ENCODE peak calls at places on chromosomes 7 and 10, in five cellular contexts. One of them, this sample, is unnamed.

GRCh38 chr7:117402109-117402508 is 25.2 kb downstream of the ASZ1 start:
- DNase-seq in NCI-H1092: no peak
- DNase-seq in C1 segment of cervical spinal cord: no peak
- DNase-seq in substantia nigra: no peak
- DNase-seq in stimulated activated CD4-positive, alpha-beta T cell treated with anti-CD3 and anti-CD28 coated beads, Interleukin-4, amount 100 ng/mL, for 4 hours: no peak
- DNase-seq in this sample: no peak

GRCh38 chr7:139681463-139681755 is 96.4 kb downstream of the HIPK2 start:
- DNase-seq in NCI-H1092: no peak
- DNase-seq in C1 segment of cervical spinal cord: no peak
- DNase-seq in substantia nigra: no peak
- DNase-seq in stimulated activated CD4-positive, alpha-beta T cell treated with anti-CD3 and anti-CD28 coated beads, Interleukin-4, amount 100 ng/mL, for 4 hours: no peak
- DNase-seq in this sample: no peak

GRCh38 chr7:101733713-101734475 is 83.5 kb upstream of the CUX1 start:
- DNase-seq in NCI-H1092: no peak
- DNase-seq in C1 segment of cervical spinal cord: no peak
- DNase-seq in substantia nigra: no peak
- DNase-seq in stimulated activated CD4-positive, alpha-beta T cell treated with anti-CD3 and anti-CD28 coated beads, Interleukin-4, amount 100 ng/mL, for 4 hours: no peak
- DNase-seq in this sample: no peak

GRCh38 chr7:44956157-44956766 is 22.6 kb downstream of the MYO1G start:
- DNase-seq in NCI-H1092: no peak
- DNase-seq in C1 segment of cervical spinal cord: no peak
- DNase-seq in substantia nigra: no peak
- DNase-seq in stimulated activated CD4-positive, alpha-beta T cell treated with anti-CD3 and anti-CD28 coated beads, Interleukin-4, amount 100 ng/mL, for 4 hours: no peak
- DNase-seq in this sample: no peak

GRCh38 chr7:33076737-33077136 is 14.2 kb upstream of the NT5C3A start:
- DNase-seq in NCI-H1092: no peak
- DNase-seq in C1 segment of cervical spinal cord: no peak
- DNase-seq in substantia nigra: no peak
- DNase-seq in stimulated activated CD4-positive, alpha-beta T cell treated with anti-CD3 and anti-CD28 coated beads, Interleukin-4, amount 100 ng/mL, for 4 hours: no peak
- DNase-seq in this sample: no peak

GRCh38 chr7:92608380-92609322 is 18.5 kb upstream of the FAM133B start:
- DNase-seq in NCI-H1092: peak
- DNase-seq in C1 segment of cervical spinal cord: no peak
- DNase-seq in substantia nigra: no peak
- DNase-seq in stimulated activated CD4-positive, alpha-beta T cell treated with anti-CD3 and anti-CD28 coated beads, Interleukin-4, amount 100 ng/mL, for 4 hours: no peak
- DNase-seq in this sample: no peak

GRCh38 chr7:32167256-32167655 is 97.0 kb upstream of the PDE1C start:
- DNase-seq in NCI-H1092: no peak
- DNase-seq in C1 segment of cervical spinal cord: no peak
- DNase-seq in substantia nigra: no peak
- DNase-seq in stimulated activated CD4-positive, alpha-beta T cell treated with anti-CD3 and anti-CD28 coated beads, Interleukin-4, amount 100 ng/mL, for 4 hours: no peak
- DNase-seq in this sample: no peak

GRCh38 chr7:15558747-15559146 is 3.1 kb downstream of the AGMO start:
- DNase-seq in NCI-H1092: no peak
- DNase-seq in C1 segment of cervical spinal cord: no peak
- DNase-seq in substantia nigra: no peak
- DNase-seq in stimulated activated CD4-positive, alpha-beta T cell treated with anti-CD3 and anti-CD28 coated beads, Interleukin-4, amount 100 ng/mL, for 4 hours: no peak
- DNase-seq in this sample: no peak

GRCh38 chr10:30154126-30154525 is 94.7 kb upstream of the JCAD start:
- DNase-seq in NCI-H1092: no peak
- DNase-seq in C1 segment of cervical spinal cord: no peak
- DNase-seq in substantia nigra: no peak
- DNase-seq in stimulated activated CD4-positive, alpha-beta T cell treated with anti-CD3 and anti-CD28 coated beads, Interleukin-4, amount 100 ng/mL, for 4 hours: no peak
- DNase-seq in this sample: no peak

This sample was measured in stimulated activated CD8-positive, alpha-beta memory T cell treated with anti-CD3 and anti-CD28 coated beads, Interleukin-12 subunit alpha, Interleukin-12 subunit beta, amount 100 ng/mL, for 4 hours.